ENCODE peak calls at places on chromosomes 6 and 20, in four cellular contexts. O is A549, P is HepG2, V is K562. N is an unnamed sample.

GRCh38 chr6:126661646-126662045 is 321.7 kb downstream of the CENPW start:
- DNase-seq in O (peak; percentile 1), P (no peak), V (no peak), N (peak; percentile 87)

GRCh38 chr6:166767191-166767590 is 140.1 kb upstream of the RPS6KA2 start:
- DNase-seq in O (no peak), P (no peak), V (no peak), N (no peak)

GRCh38 chr6:17877196-17877889 is 110.1 kb downstream of the KIF13A start:
- DNase-seq in O (peak; percentile 81), P (no peak), V (no peak), N (peak; percentile 81)

GRCh38 chr6:90159452-90159851 is 137.2 kb downstream of the BACH2 start:
- DNase-seq in O (no peak), P (no peak), V (no peak), N (no peak)

GRCh38 chr6:38027685-38028373 is 208.3 kb downstream of the ZFAND3 start:
- DNase-seq in O (no peak), P (no peak), V (no peak), N (no peak)

GRCh38 chr6:42720739-42721138 is 1.7 kb downstream of the PRPH2 start:
- DNase-seq in O (no peak), P (no peak), V (no peak), N (peak; percentile 53)

GRCh38 chr20:37383229-37383989 is 37.5 kb downstream of the SRC start:
- DNase-seq in O (peak; percentile 97), P (no peak), V (no peak), N (peak; percentile 18)

GRCh38 chr6:63904844-63905243 is 269.2 kb downstream of the PHF3 start:
- DNase-seq in O (no peak), P (no peak), V (no peak), N (peak; percentile 85)

GRCh38 chr6:47165918-47166317 is 123.8 kb upstream of the ADGRF1 start:
- DNase-seq in O (no peak), P (no peak), V (no peak), N (peak; percentile 59)

GRCh38 chr6:82178084-82178758 is 69.3 kb downstream of the IBTK start:
- DNase-seq in O (peak; percentile 13), P (peak; percentile 5), V (no peak), N (peak; percentile 55)

GRCh38 chr6:7624781-7625710 is 35.0 kb downstream of the SNRNP48 start:
- DNase-seq in O (no peak), P (no peak), V (no peak), N (no peak)

GRCh38 chr6:3386374-3386857 is 70.4 kb downstream of the SLC22A23 start:
- DNase-seq in O (no peak), P (no peak), V (no peak), N (no peak)

GRCh38 chr6:69953491-69953890 is 87.1 kb downstream of the COL19A1 start:
- DNase-seq in O (no peak), P (no peak), V (no peak), N (no peak)

GRCh38 chr6:71038966-71039365 is 82.1 kb upstream of the B3GAT2 start:
- DNase-seq in O (no peak), P (no peak), V (no peak), N (no peak)

GRCh38 chr20:3749087-3749688 is 16.7 kb downstream of the HSPA12B start:
- DNase-seq in O (no peak), P (no peak), V (no peak), N (no peak)

GRCh38 chr6:106745396-106745795 is 116.0 kb downstream of the QRSL1 start:
- DNase-seq in O (no peak), P (peak; percentile 58), V (no peak), N (no peak)

GRCh38 chr20:12891643-12892042 is 117.1 kb upstream of the SPTLC3 start:
- DNase-seq in O (no peak), P (no peak), V (no peak), N (no peak)

GRCh38 chr6:89120371-89120770 is 2.5 kb upstream of the SRSF12 start:
- DNase-seq in O (peak; percentile 37), P (no peak), V (no peak), N (peak; percentile 41)

GRCh38 chr6:7404546-7404945 is 14.9 kb downstream of the RIOK1 start:
- DNase-seq in O (no peak), P (no peak), V (no peak), N (no peak)

GRCh38 chr6:35044771-35045275 is 96.3 kb downstream of the TCP11 start:
- DNase-seq in O (no peak), P (no peak), V (no peak), N (no peak)

GRCh38 chr6:13165518-13166186 is 162.7 kb downstream of the TBC1D7 start:
- DNase-seq in O (no peak), P (no peak), V (no peak), N (no peak)

GRCh38 chr6:154500769-154501171 is 9.7 kb downstream of the CNKSR3 start:
- DNase-seq in O (no peak), P (peak; percentile 66), V (peak; percentile 40), N (no peak)

GRCh38 chr6:115545410-115545986 is 515.2 kb downstream of the FRK start:
- DNase-seq in O (peak; percentile 6), P (peak; percentile 22), V (no peak), N (no peak)

GRCh38 chr20:52160805-52161204 is 30.8 kb downstream of the ZFP64 start:
- DNase-seq in O (no peak), P (no peak), V (no peak), N (no peak)

GRCh38 chr6:165915022-165915770 is 252.2 kb upstream of the PDE10A start:
- DNase-seq in O (no peak), P (no peak), V (no peak), N (no peak)

GRCh38 chr6:2110504-2110903 is 134.9 kb downstream of the GMDS start:
- DNase-seq in O (no peak), P (no peak), V (no peak), N (peak; percentile 6)

GRCh38 chr20:33262658-33263065 is 20.4 kb upstream of the BPIFB1 start:
- DNase-seq in O (peak; percentile 68), P (peak; percentile 82), V (peak; percentile 30), N (peak; percentile 53)

GRCh38 chr20:40880716-40881104 is 147.9 kb upstream of the TOP1 start:
- DNase-seq in O (no peak), P (no peak), V (no peak), N (no peak)

GRCh38 chr20:2688041-2688591 is 4.5 kb upstream of the EBF4 start:
- DNase-seq in O (peak; percentile 59), P (no peak), V (peak; percentile 65), N (peak; percentile 29)

GRCh38 chr20:39318911-39319310 is 356.8 kb downstream of the DHX35 start:
- DNase-seq in O (no peak), P (no peak), V (no peak), N (no peak)

GRCh38 chr20:60050193-60050960 is 92.2 kb downstream of the CDH26 start:
- DNase-seq in O (peak; percentile 19), P (peak; percentile 18), V (no peak), N (no peak)

GRCh38 chr6:106315765-106316375 is 9.7 kb downstream of the ATG5 start:
- DNase-seq in O (no peak), P (no peak), V (peak; percentile 15), N (no peak)

GRCh38 chr6:155491421-155491820 is 35.8 kb upstream of the NOX3 start:
- DNase-seq in O (no peak), P (peak; percentile 81), V (no peak), N (no peak)

GRCh38 chr6:146670161-146670560 is 71.4 kb downstream of the ADGB start:
- DNase-seq in O (no peak), P (no peak), V (no peak), N (peak; percentile 5)

GRCh38 chr20:46215913-46216707 is 92.2 kb downstream of the CDH22 start:
- DNase-seq in O (peak; percentile 22), P (peak; percentile 55), V (peak; percentile 78), N (peak; percentile 28)

GRCh38 chr20:12597491-12597890 is 411.3 kb upstream of the SPTLC3 start:
- DNase-seq in O (no peak), P (no peak), V (no peak), N (no peak)

GRCh38 chr6:20655317-20655716 is 121.1 kb downstream of the CDKAL1 start:
- DNase-seq in O (no peak), P (no peak), V (no peak), N (peak; percentile 53)

GRCh38 chr20:5991623-5992441 is 41.4 kb downstream of the MCM8 start:
- DNase-seq in O (peak; percentile 41), P (no peak), V (no peak), N (peak; percentile 61)
- TF ChIP-seq MAZ in O (no peak), P (no peak), V (no peak), N (no peak)

DNA sequence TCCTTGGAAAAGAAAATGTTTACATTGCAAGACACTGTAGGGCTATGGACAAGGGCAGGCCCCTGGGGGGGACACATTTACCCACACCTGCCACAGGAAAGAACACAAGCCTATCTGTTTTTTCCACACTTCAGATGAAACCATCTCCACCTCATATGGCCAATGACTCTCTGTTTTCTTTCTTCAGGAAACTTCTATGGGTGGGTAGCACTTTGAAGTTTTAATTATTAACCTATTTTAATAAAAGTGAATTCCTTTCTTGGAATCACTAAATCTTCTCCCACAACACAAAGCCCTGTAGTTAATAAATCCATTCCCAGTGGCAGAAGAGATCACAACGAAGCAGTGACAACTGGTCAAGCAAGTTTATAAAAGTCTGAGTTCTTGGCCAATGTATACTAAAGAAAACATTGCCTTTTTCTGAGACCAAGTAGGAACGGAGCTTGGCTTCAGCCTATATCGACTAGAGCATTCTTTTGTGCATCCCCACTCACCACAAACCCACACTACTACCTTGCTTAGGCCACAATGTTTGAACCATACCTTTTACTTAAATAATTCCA is 125.1 kb upstream of the CARMIL1 start:
- DNase-seq in O (no peak), P (no peak), V (no peak), N (no peak)
- H3K9me3 ChIP-seq in O (peaks cover 6% of the 10 kb centered on the region), P (peaks cover 20% of the 10 kb centered on the region), V (peaks cover 3% of the 10 kb centered on the region), N (peaks cover 10% of the 10 kb centered on the region)

GRCh38 chr20:48722002-48722731 is 105.6 kb downstream of the PREX1 start:
- DNase-seq in O (no peak), P (no peak), V (no peak), N (peak; percentile 32)
- TF ChIP-seq MAZ in O (no peak), P (no peak), V (no peak), N (no peak)

GRCh38 chr20:24565952-24566351 is 96.5 kb downstream of the SYNDIG1 start:
- DNase-seq in O (no peak), P (no peak), V (no peak), N (no peak)

GRCh38 chr20:24566656-24567055 is 97.2 kb downstream of the SYNDIG1 start:
- DNase-seq in O (no peak), P (no peak), V (no peak), N (no peak)

GRCh38 chr20:24559114-24559513 is 89.7 kb downstream of the SYNDIG1 start:
- DNase-seq in O (no peak), P (no peak), V (no peak), N (no peak)

GRCh38 chr20:24560571-24561485 is 91.4 kb downstream of the SYNDIG1 start:
- DNase-seq in O (no peak), P (no peak), V (no peak), N (no peak)
- H3K9me3 ChIP-seq in O (peaks cover 7% of the 10 kb centered on the region), P (no peaks in the 10 kb centered on the region), V (no peaks in the 10 kb centered on the region), N (no peaks in the 10 kb centered on the region)

GRCh38 chr6:170483413-170483812 is 69.7 kb downstream of the PSMB1 start:
- DNase-seq in O (no peak), P (no peak), V (no peak), N (no peak)

GRCh38 chr6:170489836-170490235 is 63.3 kb downstream of the PSMB1 start:
- DNase-seq in O (no peak), P (no peak), V (no peak), N (no peak)

GRCh38 chr6:170487707-170488329 is 65.3 kb downstream of the PSMB1 start:
- DNase-seq in O (no peak), P (no peak), V (no peak), N (no peak)

GRCh38 chr6:170480045-170480714 is 72.9 kb downstream of the PSMB1 start:
- DNase-seq in O (no peak), P (no peak), V (no peak), N (peak; percentile 24)

GRCh38 chr6:170485159-170485558 is 67.9 kb downstream of the PSMB1 start:
- DNase-seq in O (no peak), P (no peak), V (no peak), N (no peak)
- TF ChIP-seq MAZ in O (no peak), P (no peak), V (no peak), N (no peak)

N was measured in IMR-90.